ENCODE peak calls at places on chromosomes 16 and 17, in eight cellular contexts. G is glutamatergic neuron; W is left ventricle myocardium inferior; Z is left lung; T is AG10803; F is A549; Q is tibial artery; Y is CD4-positive, alpha-beta T cell. J is an unnamed sample.

GRCh38 chr17:8185580-8186445 is 4.2 kb downstream of the BORCS6 start:
- DNase-seq in G (peak), F (peak), W (peak), Q (peak), Y (peak), Z (peak), T (peak), J (peak)

GRCh38 chr17:81294512-81295030 is 536 bp downstream of the SLC38A10 start:
- DNase-seq in Z (peak), T (peak), Q (peak), Y (peak), W (peak), F (no peak), G (no peak), J (no peak)

GRCh38 chr17:83122834-83123233 is 43.4 kb downstream of the METRNL start:
- DNase-seq in Z (no peak), T (peak), G (no peak), F (peak), Q (no peak), W (no peak), Y (no peak), J (no peak)

GRCh38 chr16:22184615-22184968 is 21.5 kb upstream of the EEF2K start:
- DNase-seq in F (no peak), G (no peak), Y (no peak), Q (no peak), Z (no peak), T (no peak), W (no peak), J (no peak)

GRCh38 chr17:52106070-52106469 is 52.4 kb downstream of the CA10 start:
- DNase-seq in F (no peak), G (no peak), T (no peak), Y (no peak), Z (no peak), W (no peak), Q (no peak), J (no peak)

GRCh38 chr17:59851431-59852375 is 41.0 kb downstream of the TUBD1 start:
- DNase-seq in T (peak), F (peak), G (no peak), Z (peak), Q (peak), Y (no peak), W (no peak), J (no peak)

GRCh38 chr17:73822371-73822770 is 178.1 kb upstream of the SDK2 start:
- DNase-seq in Z (no peak), W (no peak), Q (no peak), Y (no peak), F (no peak), T (no peak), G (no peak), J (no peak)

GRCh38 chr17:11712445-11712844 is 114.2 kb downstream of the DNAH9 start:
- DNase-seq in Z (no peak), T (no peak), Y (no peak), G (no peak), F (no peak), Q (no peak), W (no peak), J (no peak)

GRCh38 chr16:30977502-30977901 is 7.5 kb upstream of the HSD3B7 start:
- DNase-seq in F (peak), Z (no peak), T (no peak), Q (no peak), Y (no peak), W (no peak), G (peak), J (no peak)

GRCh38 chr17:55168970-55169687 is 95.6 kb upstream of the HLF start:
- DNase-seq in Q (no peak), W (no peak), T (no peak), F (no peak), Y (no peak), Z (no peak), G (no peak), J (no peak)

GRCh38 chr16:77788196-77789084 is at the start of gene VAT1L:
- DNase-seq in Z (no peak), W (peak), G (peak), F (peak), Q (peak), Y (no peak), T (peak), J (no peak)

GRCh38 chr17:57861737-57862409 is 12.0 kb upstream of the MRPS23 start:
- DNase-seq in Y (no peak), F (peak), G (peak), Z (peak), Q (peak), W (peak), T (peak), J (no peak)

GRCh38 chr17:33316733-33317132 is 23.6 kb upstream of the ASIC2 start:
- DNase-seq in Y (no peak), F (no peak), Q (no peak), Z (no peak), T (no peak), W (no peak), G (no peak), J (no peak)

GRCh38 chr16:28494141-28494851 is at the start of gene APOBR:
- DNase-seq in Q (peak), W (peak), Y (peak), G (no peak), T (no peak), Z (peak), F (no peak), J (peak)

GRCh38 chr17:58338907-58339774 is 10.5 kb upstream of the TSPOAP1 start:
- DNase-seq in Y (no peak), Q (peak), W (peak), F (no peak), Z (peak), G (peak), T (peak), J (peak)

GRCh38 chr17:83062011-83062817 is 17.2 kb upstream of the METRNL start:
- DNase-seq in G (no peak), Q (peak), Y (no peak), T (no peak), W (no peak), F (no peak), Z (peak), J (peak)

GRCh38 chr17:10649031-10649430 is 8.1 kb downstream of the MYH3 start:
- DNase-seq in F (no peak), T (peak), W (no peak), Y (no peak), Q (no peak), G (no peak), Z (no peak), J (no peak)

GRCh38 chr17:81391964-81392908 is 3.0 kb upstream of the BAHCC1 start:
- DNase-seq in G (no peak), Y (no peak), Q (peak), T (peak), W (peak), Z (no peak), F (no peak), J (no peak)

DNA sequence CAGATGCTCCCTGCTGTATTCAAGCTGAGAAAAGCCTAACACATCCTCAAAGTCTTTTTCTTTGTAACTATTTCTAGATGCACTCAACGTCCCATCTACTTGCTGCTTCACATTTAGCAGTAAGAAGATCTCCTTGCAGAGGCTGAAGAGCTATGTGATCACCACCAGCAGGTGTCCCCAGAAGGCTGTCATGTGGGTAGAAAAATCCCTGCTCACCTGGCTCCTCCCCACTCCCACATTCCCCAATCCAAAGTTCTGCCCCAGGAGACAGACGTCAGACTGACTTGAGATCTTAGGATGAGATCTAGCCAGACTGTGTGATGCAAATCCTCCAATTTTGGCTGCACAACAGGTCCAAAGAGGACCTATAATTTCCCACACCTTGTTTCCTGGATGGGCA is 1.1 kb downstream of the CCL13 start:
- DNase-seq in F (no peak), Q (no peak), T (no peak), Z (no peak), Y (no peak), G (no peak), W (no peak), J (no peak)
- TF ChIP-seq CTCF in F (no peak), Q (no peak), T (no peak), Z (no peak), Y (no peak), G (no peak), W (no peak), J (no peak)

GRCh38 chr17:45361451-45361850 is 44.6 kb upstream of the MAP3K14 start:
- DNase-seq in Q (peak), Y (no peak), Z (no peak), W (no peak), F (no peak), G (no peak), T (no peak), J (no peak)

GRCh38 chr17:45366049-45366448 is 49.2 kb upstream of the MAP3K14 start:
- DNase-seq in F (no peak), G (no peak), W (no peak), T (no peak), Q (no peak), Y (no peak), Z (no peak), J (no peak)

GRCh38 chr17:45361976-45362375 is 45.2 kb upstream of the MAP3K14 start:
- DNase-seq in Q (no peak), T (no peak), Z (no peak), W (no peak), Y (no peak), G (no peak), F (no peak), J (no peak)

GRCh38 chr17:45364531-45365390 is 47.9 kb upstream of the MAP3K14 start:
- DNase-seq in Q (no peak), F (peak), T (peak), Z (no peak), Y (no peak), W (no peak), G (no peak), J (no peak)

GRCh38 chr17:45363498-45363897 is 46.7 kb upstream of the MAP3K14 start:
- DNase-seq in W (no peak), F (no peak), G (no peak), Q (no peak), T (no peak), Y (no peak), Z (no peak), J (no peak)
- TF ChIP-seq CTCF in W (no peak), F (no peak), G (no peak), Q (no peak), T (no peak), Y (no peak), Z (no peak), J (no peak)

GRCh38 chr17:17510456-17511292 is 14.5 kb upstream of the RASD1 start:
- DNase-seq in W (peak), F (no peak), Z (no peak), Q (no peak), T (no peak), Y (no peak), G (no peak), J (no peak)

GRCh38 chr17:17512866-17513265 is 16.7 kb upstream of the RASD1 start:
- DNase-seq in W (peak), T (no peak), F (no peak), Y (no peak), Q (no peak), Z (no peak), G (no peak), J (no peak)

GRCh38 chr17:17509601-17510425 is 13.6 kb upstream of the RASD1 start:
- DNase-seq in T (no peak), F (no peak), W (peak), Q (no peak), G (no peak), Z (no peak), Y (no peak), J (no peak)

GRCh38 chr17:17511971-17512858 is 16.0 kb upstream of the RASD1 start:
- DNase-seq in G (peak), Q (no peak), T (peak), Y (no peak), Z (no peak), F (peak), W (peak), J (no peak)

GRCh38 chr17:17511293-17511741 is 15.1 kb upstream of the RASD1 start:
- DNase-seq in F (no peak), Z (no peak), W (peak), Y (no peak), G (no peak), T (no peak), Q (no peak), J (no peak)
- TF ChIP-seq CTCF in F (no peak), Z (no peak), W (no peak), Y (no peak), G (no peak), T (no peak), Q (no peak), J (no peak)

DNA sequence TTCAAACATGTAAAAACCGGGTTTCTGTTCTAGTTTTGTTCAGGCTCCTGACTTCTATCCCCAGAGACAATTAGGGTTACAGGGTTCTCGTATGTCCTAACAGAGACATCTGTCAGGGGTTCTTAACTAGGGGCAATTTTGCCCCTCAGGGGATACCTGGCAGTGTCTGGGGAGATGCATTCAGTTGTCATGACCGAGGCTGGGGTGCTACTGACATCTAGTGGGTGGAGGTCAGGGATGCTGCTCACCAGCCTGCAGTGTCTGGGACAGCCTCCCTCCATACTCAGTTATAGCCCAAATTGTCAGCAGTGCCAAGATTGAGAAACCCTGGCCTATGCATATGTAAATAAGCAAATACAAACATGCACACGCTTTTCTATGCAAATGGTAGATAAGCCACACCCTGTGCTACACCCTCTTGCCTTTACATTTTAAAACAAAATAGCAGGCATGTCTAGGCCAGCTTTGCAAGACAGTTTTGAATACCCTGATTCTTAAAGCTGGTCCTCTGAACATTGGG is 37.4 kb downstream of the CLEC16A start:
- DNase-seq in G (peak), Z (no peak), T (no peak), F (peak), Y (no peak), W (no peak), Q (no peak), J (peak)
- TF ChIP-seq CTCF in G (no peak), Z (no peak), T (peak), F (peak), Y (no peak), W (peak), Q (no peak), J (no peak)

DNA sequence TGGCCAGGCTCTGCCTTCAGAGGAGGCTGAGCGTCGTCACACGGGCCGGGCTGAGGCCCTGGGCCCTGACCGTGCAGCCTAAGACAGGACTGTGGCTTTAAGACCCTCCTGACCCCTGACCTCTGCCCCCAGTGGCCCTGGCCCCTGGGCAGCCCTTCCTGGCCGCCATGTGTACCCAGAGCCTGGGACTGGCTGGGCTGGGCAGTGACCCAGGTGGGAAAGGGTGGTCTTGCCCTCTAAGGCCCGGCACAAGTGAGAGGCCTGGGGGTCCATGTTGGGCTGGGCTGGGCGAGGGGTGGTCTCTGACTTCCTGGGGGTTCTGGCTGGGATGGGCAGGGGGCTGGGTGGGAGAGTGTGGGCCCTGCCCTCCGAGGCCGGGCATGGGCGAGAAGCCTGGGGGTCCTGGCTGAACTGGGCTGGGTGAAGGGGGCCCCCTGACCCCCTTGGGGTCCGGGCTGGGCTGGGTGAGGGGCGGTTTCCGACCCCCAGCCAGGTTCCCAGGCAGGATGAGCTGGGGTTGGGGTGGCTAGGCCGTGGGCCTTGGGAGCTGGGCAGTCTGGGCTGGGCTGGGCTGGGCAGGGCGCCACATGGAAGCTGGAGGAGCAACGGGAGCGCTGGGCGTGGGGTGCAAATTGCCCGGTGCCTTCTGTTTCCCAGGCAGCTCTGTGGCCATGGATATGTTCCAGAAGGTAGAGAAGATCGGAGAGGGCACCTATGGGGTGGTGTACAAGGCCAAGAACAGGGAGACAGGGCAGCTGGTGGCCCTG is at the start of gene CDK3:
- DNase-seq in Y (no peak), Z (no peak), G (no peak), T (no peak), W (no peak), F (no peak), Q (no peak), J (no peak)
- TF ChIP-seq CTCF in Y (no peak), Z (peak), G (no peak), T (no peak), W (no peak), F (peak), Q (no peak), J (no peak)

DNA sequence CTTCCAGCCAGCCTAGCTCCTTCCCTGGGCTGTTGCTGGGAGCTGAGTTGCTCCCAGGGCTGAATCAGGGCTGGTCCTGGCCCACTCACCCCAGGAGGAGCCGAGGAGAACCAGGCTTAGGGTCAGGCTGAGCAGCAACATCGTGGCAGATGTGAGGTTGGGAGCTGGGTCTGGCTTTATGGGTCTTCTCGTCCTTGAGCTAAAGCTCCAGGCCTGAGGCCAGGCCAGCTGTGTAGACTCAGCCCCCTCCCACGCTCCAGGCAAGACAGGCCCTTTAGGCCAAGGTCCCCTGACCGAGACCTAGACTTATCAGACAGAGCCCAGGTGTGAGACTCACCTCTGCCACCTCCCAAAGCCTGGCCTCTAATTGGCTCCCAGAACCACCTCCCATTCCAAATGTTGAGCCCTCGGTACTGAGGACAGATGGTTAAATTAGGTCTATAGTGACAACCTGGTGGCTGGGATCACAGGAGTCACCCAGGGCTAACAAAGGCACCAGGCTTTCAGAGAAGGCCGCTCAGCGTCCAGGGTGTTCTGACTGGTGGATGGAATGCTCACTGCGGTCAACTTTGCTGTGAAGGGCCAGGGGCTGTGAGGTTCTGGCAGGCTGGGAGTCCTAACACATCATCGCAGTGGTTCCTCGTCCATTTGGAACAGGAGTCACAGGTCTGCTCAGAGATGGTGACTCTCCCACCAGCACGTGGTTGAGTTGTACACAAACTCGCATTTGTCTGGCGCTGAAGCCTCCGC is at the start of gene CTRL:
- DNase-seq in W (no peak), T (no peak), Q (no peak), G (no peak), F (no peak), Z (no peak), Y (no peak), J (no peak)
- TF ChIP-seq CTCF in W (no peak), T (peak), Q (no peak), G (peak), F (no peak), Z (no peak), Y (no peak), J (no peak)